ENCODE peak calls at places on chromosomes 3 and 15, in four cellular contexts. H, B, O and M are unnamed samples.

GRCh38 chr3:30370681-30371271 is 235.6 kb upstream of the TGFBR2 start:
- DNase-seq in H (peak; percentile 24), B (no peak), O (no peak), M (no peak)

GRCh38 chr3:182729903-182730674 is 63.2 kb upstream of the ATP11B start:
- DNase-seq in H (no peak), B (no peak), O (no peak), M (peak; percentile 68)

GRCh38 chr3:133792171-133792763 is 13.3 kb upstream of the SRPRB start:
- DNase-seq in H (no peak), B (no peak), O (no peak), M (no peak)

GRCh38 chr3:125585595-125586223 is 9.6 kb downstream of the OSBPL11 start:
- DNase-seq in H (peak; percentile 56), B (peak; percentile 43), O (peak; percentile 54), M (no peak)

GRCh38 chr15:61092387-61093157 is 136.5 kb downstream of the RORA start:
- DNase-seq in H (no peak), B (no peak), O (no peak), M (no peak)

GRCh38 chr3:118972974-118973373 is 61.7 kb downstream of the IGSF11 start:
- DNase-seq in H (no peak), B (no peak), O (no peak), M (no peak)

GRCh38 chr3:52022323-52023100 is 26.8 kb upstream of the RPL29 start:
- DNase-seq in H (no peak), B (no peak), O (no peak), M (no peak)

GRCh38 chr3:188769833-188770232 is 401.9 kb upstream of the TPRG1 start:
- DNase-seq in H (no peak), B (no peak), O (no peak), M (no peak)

GRCh38 chr15:56211960-56212550 is 31.6 kb downstream of the RFX7 start:
- DNase-seq in H (peak; percentile 28), B (no peak), O (no peak), M (no peak)

GRCh38 chr3:131901686-131902085 is 133.1 kb downstream of the CPNE4 start:
- DNase-seq in H (no peak), B (no peak), O (no peak), M (no peak)

GRCh38 chr3:71942432-71942831 is 157.5 kb upstream of the PROK2 start:
- DNase-seq in H (no peak), B (no peak), O (no peak), M (no peak)

GRCh38 chr3:177551431-177551836 is 354.2 kb upstream of the TBL1XR1 start:
- DNase-seq in H (no peak), B (no peak), O (no peak), M (no peak)

DNA sequence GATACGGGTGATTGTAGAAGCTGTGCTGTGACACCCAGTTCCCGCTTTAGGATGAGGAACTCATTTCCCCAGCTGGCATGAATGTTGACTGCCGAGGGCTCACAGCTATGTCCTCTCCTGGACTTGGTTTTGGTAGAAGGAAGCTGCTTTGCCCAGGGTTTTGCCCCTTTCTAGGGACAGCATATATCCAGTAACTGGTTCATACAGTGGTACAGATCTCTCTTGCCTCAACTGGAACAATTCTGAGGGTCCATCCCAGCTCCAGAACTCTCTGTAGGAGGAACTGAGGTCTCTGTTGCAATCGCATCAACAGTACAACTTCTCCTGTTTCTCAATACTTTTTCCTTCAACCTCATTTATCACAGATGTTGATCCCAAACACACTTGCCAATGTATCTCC is 54.5 kb upstream of the FNDC3B start:
- DNase-seq in H (no peak), B (no peak), O (no peak), M (no peak)
- TF ChIP-seq CHD4 in H (no peak), B (no peak), O (no peak), M (no peak)

GRCh38 chr15:101115318-101115886 is 136.4 kb downstream of the CHSY1 start:
- DNase-seq in H (no peak), B (no peak), O (no peak), M (no peak)

GRCh38 chr15:101116681-101116976 is 135.2 kb downstream of the CHSY1 start:
- DNase-seq in H (no peak), B (no peak), O (no peak), M (no peak)

GRCh38 chr15:101114146-101114545 is 137.7 kb downstream of the CHSY1 start:
- DNase-seq in H (no peak), B (no peak), O (no peak), M (no peak)

GRCh38 chr15:101114610-101115009 is 137.2 kb downstream of the CHSY1 start:
- DNase-seq in H (no peak), B (no peak), O (no peak), M (no peak)

DNA sequence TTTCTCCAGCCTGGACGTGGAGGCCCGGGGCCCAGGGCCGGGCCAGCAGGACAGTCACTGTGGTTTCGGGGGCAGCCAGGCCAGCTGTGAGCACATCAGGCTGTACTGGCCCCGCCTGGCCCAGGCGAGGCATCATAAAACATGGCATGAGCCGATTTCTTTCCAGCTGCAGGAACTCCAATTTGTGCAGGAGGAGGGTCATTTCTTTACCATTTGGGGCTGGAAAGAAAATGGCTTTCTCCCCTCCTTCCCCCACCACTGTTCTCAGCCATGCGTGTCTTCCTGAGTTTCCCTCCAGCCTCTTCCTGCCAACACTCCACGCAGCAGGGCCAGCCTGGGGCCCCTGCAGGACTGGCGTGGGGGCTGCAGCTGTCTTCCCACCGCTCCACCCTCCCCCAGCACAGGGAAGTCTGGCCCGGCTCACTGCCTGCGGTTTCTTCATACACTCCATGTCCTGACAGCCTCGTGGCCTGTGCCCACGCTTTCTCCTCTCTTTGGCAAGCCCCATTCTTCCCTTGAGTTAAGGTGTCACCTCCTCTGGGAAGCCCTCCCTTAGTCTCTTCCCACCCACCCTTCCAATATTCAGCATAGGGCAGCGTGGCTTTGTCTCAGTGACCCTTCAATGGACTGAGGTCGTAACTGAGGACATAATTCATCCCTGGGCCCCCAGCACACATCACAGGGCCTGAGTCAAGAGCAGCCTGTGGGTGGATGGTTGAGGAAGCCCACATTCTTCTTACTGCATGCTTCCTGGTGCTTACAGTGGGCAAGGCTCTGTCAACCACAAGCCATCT is 135.8 kb downstream of the CHSY1 start:
- DNase-seq in H (no peak), B (no peak), O (no peak), M (no peak)
- TF ChIP-seq CHD4 in H (no peak), B (no peak), O (no peak), M (no peak)

GRCh38 chr3:14540821-14541385 is 761 bp upstream of the GRIP2 start:
- DNase-seq in H (no peak), B (no peak), O (no peak), M (no peak)
- TF ChIP-seq CHD4 in H (no peak), B (no peak), O (no peak), M (no peak)

GRCh38 chr3:66406841-66407240 is 94.0 kb downstream of the LRIG1 start:
- DNase-seq in H (no peak), B (no peak), O (no peak), M (no peak)

GRCh38 chr3:66410371-66410770 is 90.5 kb downstream of the LRIG1 start:
- DNase-seq in H (no peak), B (no peak), O (no peak), M (no peak)

GRCh38 chr3:66409771-66410355 is 91.0 kb downstream of the LRIG1 start:
- DNase-seq in H (no peak), B (no peak), O (no peak), M (no peak)

GRCh38 chr3:66407281-66408218 is 93.3 kb downstream of the LRIG1 start:
- DNase-seq in H (peak; percentile 48), B (peak; percentile 72), O (peak; percentile 82), M (no peak)

GRCh38 chr3:66408458-66408857 is 92.4 kb downstream of the LRIG1 start:
- DNase-seq in H (no peak), B (no peak), O (no peak), M (no peak)
- TF ChIP-seq CHD4 in H (no peak), B (no peak), O (no peak), M (no peak)